ENCODE peak calls at places on chromosomes 16 and 17, in four cellular contexts. B, V, N and I are unnamed samples.

GRCh38 chr16:81778861-81779539 is at the start of gene PLCG2:
- DNase-seq in V (peak), B (peak), N (no peak), I (peak)

GRCh38 chr17:56896217-56896967 is 17.5 kb downstream of the TRIM25 start:
- DNase-seq in B (peak), N (no peak), V (no peak), I (no peak)

GRCh38 chr17:16283705-16284104 is 66.7 kb downstream of the PIGL start:
- DNase-seq in N (no peak), V (peak), B (no peak), I (no peak)

GRCh38 chr17:41521574-41522261 is 3.0 kb upstream of the KRT15 start:
- DNase-seq in V (peak), B (peak), N (no peak), I (no peak)

GRCh38 chr16:88968589-88969280 is 8.3 kb downstream of the CBFA2T3 start:
- DNase-seq in N (no peak), V (no peak), B (no peak), I (no peak)

GRCh38 chr17:40348562-40349476 is 15.7 kb downstream of the GJD3 start:
- DNase-seq in N (no peak), V (peak), B (no peak), I (no peak)

GRCh38 chr17:82920715-82921114 is 80.9 kb upstream of the ZNF750 start:
- DNase-seq in B (no peak), N (no peak), V (no peak), I (no peak)

GRCh38 chr17:36808181-36808661 is 129.1 kb upstream of the LHX1 start:
- DNase-seq in V (peak), B (peak), N (no peak), I (no peak)